ENCODE peak calls at places on chromosome 6, in eight cellular contexts. O is psoas muscle; I is osteoblast; B is brain microvascular endothelial cell; C is RWPE1; V is Panc1; Y is CD4-positive, alpha-beta T cell; J is prostate gland. L is an unnamed sample.

GRCh38 chr6:13761361-13762036 is 49.9 kb upstream of the RANBP9 start:
- DNase-seq in O (no peak), I (peak; percentile 88), B (no peak), C (no peak), V (no peak), Y (no peak), J (no peak), L (no peak)

GRCh38 chr6:111711476-111711875 is 105.8 kb upstream of the TRAF3IP2 start:
- DNase-seq in O (peak; percentile 46), I (no peak), B (no peak), C (no peak), V (no peak), Y (no peak), J (no peak), L (peak; percentile 18)

GRCh38 chr6:142635130-142635529 is 309.8 kb downstream of the HIVEP2 start:
- DNase-seq in O (no peak), I (no peak), B (peak; percentile 55), C (peak; percentile 17), V (no peak), Y (no peak), J (no peak), L (no peak)

GRCh38 chr6:99349620-99350141 is at the start of gene FAXC:
- DNase-seq in O (no peak), I (peak; percentile 86), B (no peak), C (peak; percentile 60), V (no peak), Y (no peak), J (peak; percentile 66), L (peak; percentile 78)

GRCh38 chr6:32940656-32941411 is at the start of gene HLA-DMB:
- DNase-seq in O (no peak), I (peak; percentile 89), B (peak; percentile 58), C (peak; percentile 84), V (peak; percentile 76), Y (peak; percentile 45), J (peak; percentile 73), L (peak; percentile 87)

GRCh38 chr6:36809933-36810844 is 29.1 kb downstream of the CPNE5 start:
- DNase-seq in O (no peak), I (peak; percentile 22), B (no peak), C (no peak), V (no peak), Y (no peak), J (no peak), L (peak; percentile 41)

GRCh38 chr6:49528571-49528970 is 21.9 kb upstream of the C6orf141 start:
- DNase-seq in O (no peak), I (no peak), B (no peak), C (no peak), V (no peak), Y (no peak), J (no peak), L (no peak)

GRCh38 chr6:39785281-39785680 is 6.9 kb upstream of the DAAM2 start:
- DNase-seq in O (no peak), I (no peak), B (no peak), C (no peak), V (no peak), Y (no peak), J (no peak), L (no peak)

GRCh38 chr6:30591008-30591407 is 19.8 kb downstream of the ABCF1 start:
- DNase-seq in O (no peak), I (no peak), B (no peak), C (peak; percentile 83), V (no peak), Y (no peak), J (peak; percentile 72), L (no peak)

GRCh38 chr6:170226647-170227046 is 64.2 kb downstream of the DLL1 start:
- DNase-seq in O (no peak), I (peak; percentile 76), B (no peak), C (no peak), V (no peak), Y (no peak), J (no peak), L (no peak)

GRCh38 chr6:2127484-2127911 is 117.9 kb downstream of the GMDS start:
- DNase-seq in O (peak; percentile 32), I (no peak), B (no peak), C (no peak), V (no peak), Y (no peak), J (peak; percentile 12), L (no peak)

GRCh38 chr6:217048-217659 is 75.1 kb upstream of the DUSP22 start:
- DNase-seq in O (no peak), I (no peak), B (no peak), C (no peak), V (no peak), Y (no peak), J (no peak), L (peak; percentile 54)

GRCh38 chr6:115665310-115665709 is 395.4 kb downstream of the FRK start:
- DNase-seq in O (no peak), I (no peak), B (no peak), C (no peak), V (no peak), Y (no peak), J (no peak), L (no peak)

GRCh38 chr6:88982720-88983119 is 19.3 kb upstream of the RNGTT start:
- DNase-seq in O (peak; percentile 37), I (peak; percentile 69), B (peak; percentile 48), C (peak; percentile 69), V (peak; percentile 48), Y (no peak), J (peak; percentile 62), L (peak; percentile 56)

GRCh38 chr6:29014729-29015608 is 9.9 kb upstream of the ZNF311 start:
- DNase-seq in O (no peak), I (peak; percentile 18), B (no peak), C (peak; percentile 20), V (no peak), Y (no peak), J (no peak), L (no peak)

GRCh38 chr6:140774080-140774505 is 1358.6 kb upstream of the GJE1 start:
- DNase-seq in O (no peak), I (peak; percentile 77), B (peak; percentile 80), C (peak; percentile 29), V (peak; percentile 2), Y (no peak), J (no peak), L (no peak)

GRCh38 chr6:140773276-140773675 is 1359.4 kb upstream of the GJE1 start:
- DNase-seq in O (no peak), I (peak; percentile 1), B (peak; percentile 19), C (no peak), V (no peak), Y (no peak), J (no peak), L (no peak)

GRCh38 chr6:140766999-140767398 is 1365.7 kb upstream of the GJE1 start:
- DNase-seq in O (no peak), I (no peak), B (no peak), C (no peak), V (no peak), Y (no peak), J (no peak), L (no peak)

GRCh38 chr6:140768133-140768532 is 1364.6 kb upstream of the GJE1 start:
- DNase-seq in O (no peak), I (no peak), B (no peak), C (no peak), V (no peak), Y (no peak), J (no peak), L (no peak)
- H3K27ac ChIP-seq in O (no peak overlapping the region), I (no peak overlapping the region), B (no peak overlapping the region), C (no peak overlapping the region), V (no peak overlapping the region), Y (no peak overlapping the region), J (no peak overlapping the region), L (no peak overlapping the region)

DNA sequence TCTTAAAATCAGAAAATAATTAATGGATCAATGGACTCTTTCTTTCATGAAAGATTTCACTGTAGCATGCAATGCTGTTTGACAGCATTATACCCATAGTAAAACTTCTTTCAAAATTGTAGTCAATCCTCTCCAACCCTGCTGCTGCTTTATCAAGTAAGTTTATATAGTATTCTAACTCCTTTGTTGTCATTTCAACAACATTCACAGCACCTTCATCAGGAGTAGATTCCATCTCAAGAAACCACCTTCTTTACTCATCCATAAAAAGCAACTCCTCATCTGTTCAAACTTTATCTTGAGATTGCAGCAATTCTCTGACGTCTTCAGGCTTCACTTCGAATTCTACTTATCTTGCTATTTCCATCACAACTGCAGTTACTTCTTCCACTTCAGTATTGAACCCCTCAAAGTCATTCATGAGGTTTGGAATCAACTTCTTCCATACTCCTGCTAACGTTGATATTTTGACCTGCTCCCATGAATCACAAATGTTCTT is 26.4 kb upstream of the BACH2 start:
- DNase-seq in O (no peak), I (no peak), B (no peak), C (no peak), V (no peak), Y (no peak), J (no peak), L (no peak)
- TF ChIP-seq CTCF in O (no peak), I (no peak), B (no peak), C (no peak), V (no peak), Y (no peak), J (no peak), L (no peak)

DNA sequence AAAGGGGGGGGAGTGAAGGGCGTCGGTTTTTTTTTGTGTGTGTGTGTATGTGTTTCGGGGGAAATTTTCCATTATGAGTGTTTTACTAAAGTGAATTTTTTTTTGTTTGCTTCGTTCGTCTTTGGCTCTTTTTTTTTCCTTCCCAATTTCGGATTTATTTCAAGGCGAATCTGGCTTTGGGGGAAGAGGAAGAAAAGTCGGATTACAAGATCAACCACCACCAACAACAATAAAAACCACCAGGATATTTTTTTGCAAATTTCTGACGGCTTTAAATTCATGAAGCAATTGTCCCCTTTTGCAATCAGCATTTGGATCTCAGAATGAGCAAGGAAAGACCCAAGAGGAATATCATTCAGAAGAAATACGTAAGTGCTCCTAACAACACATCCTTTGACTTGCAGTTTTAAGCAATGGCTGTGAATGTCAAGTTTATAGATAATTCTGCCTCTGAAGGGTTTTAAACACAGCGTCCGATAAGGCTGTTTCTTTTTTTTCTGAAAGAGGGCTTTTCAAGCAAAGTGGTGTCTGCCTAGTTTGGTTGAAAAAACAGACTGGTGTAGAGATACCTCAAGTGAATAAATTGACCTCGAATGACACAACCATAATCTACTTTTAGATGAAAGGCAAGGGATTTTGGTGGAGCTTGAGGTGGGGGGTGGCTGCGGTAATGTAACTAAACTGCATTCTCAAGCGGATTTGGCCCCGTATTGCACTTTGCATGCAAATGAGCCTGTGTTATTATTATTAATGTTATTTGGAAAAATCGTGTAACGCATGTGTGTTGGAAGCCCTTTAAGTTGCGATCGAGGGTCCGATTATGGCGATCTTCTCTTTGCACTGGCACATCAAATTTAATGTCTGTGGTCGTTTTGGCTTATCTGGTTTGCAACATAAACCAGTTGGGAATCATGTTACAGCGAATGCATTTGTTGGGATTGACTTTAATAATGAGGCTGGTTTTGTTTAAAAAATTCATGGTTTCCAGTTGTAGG is 645 bp downstream of the JARID2 start:
- DNase-seq in O (no peak), I (peak; percentile 86), B (no peak), C (no peak), V (no peak), Y (peak; percentile 55), J (no peak), L (peak; percentile 43)
- H3K27ac ChIP-seq in O (peak overlapping the region; percentile 98), I (peak overlapping the region; percentile 90), B (peak overlapping the region; percentile 99), C (peak overlapping the region; percentile 97), V (peak overlapping the region; percentile 66), Y (peak overlapping the region; percentile 92), J (peak overlapping the region; percentile 98), L (no peak overlapping the region)

DNA sequence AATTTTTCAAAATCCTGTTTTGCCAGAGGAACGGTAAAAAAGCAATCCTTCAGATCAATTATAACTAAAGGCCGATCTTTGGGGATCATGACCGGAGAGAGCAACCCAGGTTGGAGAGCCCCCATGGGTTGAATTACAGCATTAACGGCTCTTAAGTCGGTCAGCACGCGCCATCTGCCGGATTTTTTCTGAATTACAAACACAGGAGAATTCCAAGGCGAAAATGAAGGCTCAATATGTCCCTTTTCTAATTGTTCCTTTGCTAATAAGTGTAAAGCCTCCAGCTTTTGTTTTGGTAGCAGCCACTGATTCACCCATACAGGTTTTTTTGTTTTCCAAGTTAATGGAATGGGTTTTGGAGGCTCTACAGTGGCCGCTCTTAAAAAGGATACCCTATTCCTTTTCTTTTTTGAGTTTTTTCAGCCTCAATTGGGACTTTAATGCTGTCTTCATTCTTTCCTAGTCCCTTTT is 16.9 kb upstream of the PTCRA start:
- DNase-seq in O (peak; percentile 22), I (no peak), B (peak; percentile 64), C (peak; percentile 39), V (no peak), Y (peak; percentile 52), J (peak; percentile 73), L (peak; percentile 84)
- TF ChIP-seq CTCF in O (peak; percentile 74), I (peak; percentile 71), B (peak; percentile 70), C (peak; percentile 78), V (peak; percentile 86), Y (peak; percentile 90), J (peak; percentile 85), L (peak; percentile 65)